ENCODE peak calls at places on chromosomes 12 and 14, in five cellular contexts. V, D, C, T and J are unnamed samples.

GRCh38 chr12:95763809-95764253 is 26.7 kb downstream of the NTN4 start:
- DNase-seq in D (no peak), T (peak; percentile 54), V (no peak), C (no peak), J (peak; percentile 65)

GRCh38 chr14:93163570-93163969 is 21.1 kb downstream of the MOAP1 start:
- DNase-seq in V (no peak), T (no peak), C (no peak), D (no peak), J (no peak)

GRCh38 chr12:116955382-116956021 is 44.8 kb downstream of the FBXW8 start:
- DNase-seq in T (no peak), V (no peak), C (no peak), D (no peak), J (no peak)

GRCh38 chr12:107512391-107512790 is 173.2 kb upstream of the PWP1 start:
- DNase-seq in C (no peak), T (no peak), D (no peak), V (no peak), J (no peak)

GRCh38 chr12:125889742-125890141 is 824.5 kb downstream of the AACS start:
- DNase-seq in V (no peak), C (no peak), T (no peak), D (no peak), J (no peak)

GRCh38 chr14:24054324-24054641 is 2.5 kb downstream of the CARMIL3 start:
- DNase-seq in T (no peak), C (no peak), V (no peak), D (no peak), J (no peak)

GRCh38 chr14:53851394-53852056 is 105.1 kb downstream of the BMP4 start:
- DNase-seq in D (no peak), T (no peak), C (no peak), V (no peak), J (no peak)

GRCh38 chr12:104571328-104571727 is 114.6 kb downstream of the CHST11 start:
- DNase-seq in C (no peak), T (no peak), D (no peak), V (no peak), J (no peak)

GRCh38 chr12:113242560-113242959 is 21.3 kb downstream of the TPCN1 start:
- DNase-seq in D (no peak), V (no peak), T (no peak), C (no peak), J (no peak)

GRCh38 chr14:91388551-91388975 is 29.1 kb downstream of the CCDC88C start:
- DNase-seq in V (no peak), C (no peak), D (no peak), T (no peak), J (no peak)
- TF ChIP-seq POLR2A in V (no peak), C (no peak), D (no peak), T (no peak), J (no peak)

GRCh38 chr12:120902846-120903381 is 1.2 kb downstream of the SPPL3 start:
- DNase-seq in D (no peak), V (no peak), T (no peak), C (no peak), J (no peak)

GRCh38 chr12:120901818-120902217 is 2.3 kb downstream of the SPPL3 start:
- DNase-seq in D (no peak), C (no peak), V (no peak), T (no peak), J (no peak)

GRCh38 chr12:120905856-120906384 is 1.8 kb upstream of the SPPL3 start:
- DNase-seq in V (no peak), C (no peak), T (no peak), D (no peak), J (no peak)

GRCh38 chr12:120903818-120904773 is at the start of gene SPPL3:
- DNase-seq in V (peak; percentile 95), C (peak; percentile 96), T (peak; percentile 94), D (peak; percentile 94), J (peak; percentile 90)

GRCh38 chr12:120903382-120903817 is 758 bp downstream of the SPPL3 start:
- DNase-seq in T (peak; percentile 67), D (peak; percentile 82), V (peak; percentile 81), C (peak; percentile 67), J (peak; percentile 68)
- TF ChIP-seq POLR2A in T (no peak), D (no peak), V (no peak), C (no peak), J (peak; percentile 28)

DNA sequence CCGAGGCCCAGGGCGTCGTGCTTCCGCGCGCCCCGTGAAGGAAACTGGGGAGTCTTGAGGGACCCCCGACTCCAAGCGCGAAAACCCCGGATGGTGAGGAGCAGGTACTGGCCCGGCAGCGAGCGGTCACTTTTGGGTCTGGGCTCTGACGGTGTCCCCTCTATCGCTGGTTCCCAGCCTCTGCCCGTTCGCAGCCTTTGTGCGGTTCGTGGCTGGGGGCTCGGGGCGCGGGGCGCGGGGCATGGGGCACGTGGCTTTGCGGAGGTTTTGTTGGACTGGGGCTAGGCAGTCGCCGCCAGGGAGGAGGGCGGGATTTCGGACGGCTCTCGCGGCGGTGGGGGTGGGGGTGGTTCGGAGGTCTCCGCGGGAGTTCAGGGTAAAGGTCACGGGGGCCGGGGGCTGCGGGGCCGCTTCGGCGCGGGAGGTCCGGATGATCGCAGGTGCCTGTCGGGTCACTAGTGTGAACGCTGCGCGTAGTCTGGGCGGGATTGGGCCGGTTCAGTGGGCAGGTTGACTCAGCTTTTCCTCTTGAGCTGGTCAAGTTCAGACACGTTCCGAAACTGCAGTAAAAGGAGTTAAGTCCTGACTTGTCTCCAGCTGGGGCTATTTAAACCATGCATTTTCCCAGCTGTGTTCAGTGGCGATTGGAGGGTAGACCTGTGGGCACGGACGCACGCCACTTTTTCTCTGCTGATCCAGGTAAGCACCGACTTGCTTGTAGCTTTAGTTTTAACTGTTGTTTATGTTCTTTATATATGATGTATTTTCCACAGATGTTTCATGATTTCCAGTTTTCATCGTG is 612 bp downstream of the MDM2 start:
- DNase-seq in V (peak; percentile 92), T (peak; percentile 86), C (peak; percentile 76), D (peak; percentile 75), J (peak; percentile 69)
- TF ChIP-seq POLR2A in V (no peak), T (peak; percentile 39), C (peak; percentile 18), D (no peak), J (peak; percentile 47)

GRCh38 chr14:39433452-39433813 is 1.2 kb upstream of the FBXO33 start:
- DNase-seq in D (no peak), T (no peak), V (no peak), C (no peak), J (no peak)

GRCh38 chr14:39430762-39431415 is 1.3 kb downstream of the FBXO33 start:
- DNase-seq in T (no peak), D (peak; percentile 29), C (no peak), V (peak; percentile 65), J (no peak)

GRCh38 chr14:39432619-39433451 is 602 bp upstream of the FBXO33 start:
- DNase-seq in T (peak; percentile 94), C (peak; percentile 93), V (peak; percentile 97), D (peak; percentile 93), J (peak; percentile 64)

GRCh38 chr14:39432179-39432618 is at the start of gene FBXO33:
- DNase-seq in V (peak; percentile 99), C (peak; percentile 97), T (peak; percentile 97), D (peak; percentile 97), J (peak; percentile 76)

DNA sequence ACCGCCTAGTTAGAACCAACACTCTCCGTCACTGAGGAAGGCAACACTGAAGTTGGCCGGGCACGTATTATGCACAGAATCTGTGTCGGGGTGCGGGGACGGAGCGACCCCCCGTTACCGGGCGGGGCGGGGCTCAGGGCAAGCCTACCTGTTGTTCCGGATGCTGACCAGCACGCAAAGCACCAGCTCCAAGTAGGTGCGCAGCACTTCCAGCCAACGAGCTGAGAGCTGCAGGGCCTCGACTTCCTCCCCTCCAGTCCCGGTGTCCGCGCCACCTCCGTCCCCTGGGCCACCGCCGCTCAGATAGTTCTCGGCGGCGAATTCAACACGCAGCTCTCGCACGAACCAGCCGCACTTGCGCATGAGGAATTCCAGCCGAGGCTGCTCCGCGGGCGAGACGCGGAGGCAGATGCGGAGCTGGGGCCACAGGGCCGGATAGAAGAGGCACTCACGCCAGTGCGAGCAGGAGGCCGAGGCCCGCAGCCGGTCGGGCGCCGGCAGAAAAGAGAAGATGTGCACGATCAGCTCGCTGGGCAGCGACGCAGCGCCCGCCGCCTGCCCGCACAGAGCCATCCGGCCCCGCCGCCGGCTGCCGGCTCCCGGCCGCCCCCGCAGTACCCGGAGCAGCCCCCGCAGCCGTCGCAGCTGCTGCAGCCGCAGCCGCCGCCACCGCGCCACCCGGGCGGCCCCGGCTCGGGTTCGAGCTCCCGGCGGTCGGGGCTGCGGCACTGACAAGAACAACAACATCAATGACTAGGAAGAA is 636 bp downstream of the FBXO33 start:
- DNase-seq in D (peak; percentile 43), V (peak; percentile 76), C (peak; percentile 66), T (peak; percentile 64), J (no peak)
- TF ChIP-seq POLR2A in D (no peak), V (no peak), C (peak; percentile 52), T (peak; percentile 81), J (peak; percentile 37)

GRCh38 chr12:55818140-55818728 is 393 bp downstream of the ORMDL2 start:
- DNase-seq in V (peak; percentile 63), D (no peak), T (no peak), C (no peak), J (peak; percentile 40)
- TF ChIP-seq POLR2A in V (no peak), D (no peak), T (no peak), C (peak; percentile 51), J (no peak)

GRCh38 chr12:53452159-53453077 is 516 bp downstream of the PCBP2 start:
- DNase-seq in T (peak; percentile 95), D (peak; percentile 90), V (peak; percentile 95), C (peak; percentile 91), J (peak; percentile 76)
- TF ChIP-seq POLR2A in T (peak; percentile 46), D (no peak), V (no peak), C (peak; percentile 21), J (peak; percentile 23)

DNA sequence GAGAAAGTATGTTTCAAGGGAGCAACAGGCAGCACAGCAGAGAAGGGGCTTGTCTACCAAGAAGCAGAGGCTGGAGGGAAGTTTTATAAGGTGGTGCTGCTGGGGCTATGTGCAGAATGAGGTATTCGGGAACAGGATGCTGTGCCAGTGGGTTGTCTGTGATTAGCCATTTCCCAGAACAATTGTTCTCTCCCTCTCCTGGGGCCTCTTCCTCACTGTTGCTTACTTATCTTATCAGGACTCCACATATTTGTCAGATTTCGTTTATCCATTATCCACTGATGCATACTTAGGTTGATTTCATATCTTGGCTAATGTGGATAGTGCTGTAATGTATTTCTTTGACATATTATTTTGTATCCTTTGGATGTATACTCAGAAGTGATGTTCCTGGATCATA is 195.1 kb upstream of the RTL1 start:
- DNase-seq in D (peak; percentile 2), V (no peak), T (no peak), C (no peak), J (no peak)
- TF ChIP-seq POLR2A in D (no peak), V (no peak), T (no peak), C (no peak), J (no peak)

DNA sequence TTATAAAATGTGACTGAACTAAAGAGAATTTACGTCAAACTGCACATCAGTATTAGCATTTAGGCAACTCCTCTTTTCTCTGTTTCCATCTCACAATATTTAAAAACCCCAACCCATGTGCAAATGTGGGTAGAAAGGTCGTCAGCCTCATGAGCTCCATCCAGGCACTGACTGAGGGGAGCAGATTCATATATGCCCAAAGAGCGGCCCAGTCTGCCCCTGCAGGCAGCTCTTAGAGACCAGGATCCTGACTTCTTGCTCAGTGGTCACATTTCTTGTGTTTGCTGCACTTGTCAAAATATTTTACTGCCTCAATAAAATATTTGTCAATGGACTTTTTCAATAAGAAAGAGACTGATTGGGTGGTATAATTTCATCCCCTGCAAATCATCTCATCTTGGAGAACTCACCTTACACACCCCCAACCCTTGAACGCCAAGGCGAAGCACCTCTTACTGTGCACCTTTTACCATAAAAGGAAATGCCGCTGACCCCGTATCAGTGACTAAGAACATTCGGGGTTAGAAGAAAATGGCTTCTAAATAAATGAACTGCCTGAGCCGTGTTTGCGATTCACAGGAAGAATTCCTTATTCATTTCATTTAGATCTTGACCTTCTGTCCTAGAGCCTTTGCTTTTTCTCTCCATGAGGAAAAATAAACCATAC is 418.8 kb downstream of the BCL11B start:
- DNase-seq in C (no peak), D (no peak), V (no peak), T (no peak), J (no peak)
- TF ChIP-seq POLR2A in C (no peak), D (no peak), V (no peak), T (no peak), J (no peak)